ENCODE peak calls at places on chromosomes 16 and 17, in four cellular contexts. K, H, A and N are unnamed samples.
A peak's percentile ranks its signal among the peaks of the same experiment; 100 is the strongest.

GRCh38 chr17:36631022-36631421 is 29.6 kb downstream of the MRM1 start:
- DNase-seq in H (no peak), A (no peak), K (no peak), N (no peak)

GRCh38 chr16:49953090-49953489 is 71.9 kb upstream of the CNEP1R1 start:
- DNase-seq in H (no peak), K (no peak), A (no peak), N (no peak)

GRCh38 chr16:66382966-66383299 is 16.4 kb downstream of the CDH5 start:
- DNase-seq in K (no peak), H (no peak), A (no peak), N (no peak)

GRCh38 chr17:951388-952132 is 28.0 kb downstream of the NXN start:
- DNase-seq in H (no peak), K (no peak), A (peak; percentile 67), N (no peak)

GRCh38 chr17:6496116-6496481 is 51.8 kb downstream of the PIMREG start:
- DNase-seq in A (no peak), K (no peak), H (no peak), N (peak; percentile 90)

GRCh38 chr17:7561028-7561575 is 617 bp upstream of the SENP3 start:
- DNase-seq in H (peak; percentile 96), A (peak; percentile 81), K (peak; percentile 93), N (peak; percentile 92)

GRCh38 chr17:56653877-56654276 is 60.4 kb downstream of the NOG start:
- DNase-seq in A (peak; percentile 23), H (no peak), K (no peak), N (peak; percentile 52)

GRCh38 chr17:28227278-28228108 is 91.5 kb upstream of the TMEM97 start:
- DNase-seq in K (peak; percentile 56), H (peak; percentile 87), A (peak; percentile 92), N (no peak)

GRCh38 chr17:45775576-45776011 is 8.5 kb upstream of the CRHR1 start:
- DNase-seq in K (no peak), H (peak; percentile 86), A (no peak), N (peak; percentile 42)

GRCh38 chr17:45942284-45942683 is 47.9 kb downstream of the MAPT start:
- DNase-seq in K (peak; percentile 33), H (peak; percentile 36), A (no peak), N (peak; percentile 60)

GRCh38 chr17:66717680-66718079 is 117.2 kb upstream of the CACNG5 start:
- DNase-seq in A (no peak), K (no peak), H (no peak), N (peak; percentile 38)

GRCh38 chr17:17810374-17811248 is 26.2 kb downstream of the SREBF1 start:
- DNase-seq in K (peak; percentile 75), A (no peak), H (no peak), N (no peak)

GRCh38 chr17:54992797-54993639 is 24.5 kb downstream of the STXBP4 start:
- DNase-seq in A (peak; percentile 14), K (no peak), H (no peak), N (no peak)

GRCh38 chr16:68234188-68235104 is 1.5 kb downstream of the ESRP2 start:
- DNase-seq in H (peak; percentile 99), K (peak; percentile 48), A (no peak), N (no peak)

GRCh38 chr17:71055128-71055527 is 885.8 kb downstream of the KCNJ2 start:
- DNase-seq in H (no peak), A (no peak), K (no peak), N (no peak)

GRCh38 chr16:54066451-54067056 is 220.0 kb downstream of the IRX3 start:
- DNase-seq in H (no peak), A (no peak), K (no peak), N (no peak)

GRCh38 chr17:45225964-45226530 is 4.4 kb downstream of the FMNL1 start:
- DNase-seq in A (no peak), H (peak; percentile 80), K (no peak), N (no peak)

GRCh38 chr17:31690118-31690517 is 168.9 kb downstream of the COPRS start:
- DNase-seq in A (no peak), K (no peak), H (no peak), N (no peak)

GRCh38 chr16:78494105-78494504 is 394.7 kb downstream of the WWOX start:
- DNase-seq in A (no peak), H (no peak), K (no peak), N (no peak)

GRCh38 chr17:11506635-11507034 is 91.6 kb upstream of the DNAH9 start:
- DNase-seq in A (peak; percentile 83), H (no peak), K (no peak), N (no peak)

GRCh38 chr16:87375426-87376135 is 8.0 kb downstream of the FBXO31 start:
- DNase-seq in H (no peak), A (no peak), K (no peak), N (no peak)

DNA sequence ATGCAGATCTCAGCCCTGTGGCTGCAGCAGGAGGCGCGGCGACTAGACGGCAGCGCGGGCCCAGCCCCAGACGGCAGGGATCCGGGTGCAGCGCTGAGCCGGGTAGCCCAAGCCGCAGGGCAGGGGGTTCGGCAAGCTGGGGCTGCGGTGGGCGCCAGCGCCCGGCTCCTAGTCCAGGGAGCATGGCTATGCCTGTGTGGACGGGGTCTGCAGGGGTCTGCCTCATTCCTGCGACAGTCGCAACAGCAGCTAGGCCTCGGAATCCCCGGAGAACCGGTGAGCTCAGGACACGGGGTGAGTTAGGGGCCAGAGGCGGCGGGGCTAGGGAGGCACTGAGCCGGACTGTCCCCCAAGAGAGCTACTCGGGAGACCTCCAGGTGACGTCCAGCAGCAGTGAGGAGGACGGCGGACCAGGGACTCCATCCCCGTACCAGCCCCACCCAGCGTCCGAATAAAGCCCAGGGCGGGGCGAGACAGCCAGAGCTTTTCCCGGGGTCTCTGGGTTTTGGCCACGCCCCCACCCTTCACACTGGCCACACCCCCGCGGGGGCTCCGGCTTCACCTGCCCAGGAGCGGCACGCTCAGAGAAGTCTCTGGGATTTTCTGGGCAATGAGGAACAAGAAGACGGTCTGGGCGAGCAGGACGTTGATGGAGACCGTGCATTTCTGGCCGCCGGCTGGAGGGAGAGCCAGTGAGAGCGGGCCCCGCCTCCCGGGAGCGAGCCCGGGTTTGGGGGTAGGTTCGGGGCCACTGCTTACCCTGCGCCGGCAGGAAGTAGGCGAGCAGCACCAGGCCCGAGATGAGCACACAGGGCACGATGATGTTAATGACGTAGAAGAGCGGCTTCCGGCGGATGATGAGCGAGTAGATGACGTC is 1.1 kb downstream of the C17orf107 start:
- DNase-seq in A (no peak), H (peak; percentile 51), K (no peak), N (no peak)
- H3K4me3 ChIP-seq in A (peak overlapping the region; percentile 38), H (peak overlapping the region; percentile 55), K (peak overlapping the region; percentile 39), N (no peak overlapping the region)

GRCh38 chr17:80264793-80265075 is 4.1 kb downstream of the RNF213 start:
- DNase-seq in K (no peak), H (no peak), A (no peak), N (no peak)

GRCh38 chr17:80262775-80263244 is 2.2 kb downstream of the RNF213 start:
- DNase-seq in H (no peak), K (no peak), A (no peak), N (no peak)

GRCh38 chr17:80265205-80266068 is 4.8 kb downstream of the RNF213 start:
- DNase-seq in A (no peak), H (no peak), K (no peak), N (no peak)

GRCh38 chr17:80263253-80264047 is 2.8 kb downstream of the RNF213 start:
- DNase-seq in H (peak; percentile 93), A (no peak), K (peak; percentile 85), N (peak; percentile 66)

DNA sequence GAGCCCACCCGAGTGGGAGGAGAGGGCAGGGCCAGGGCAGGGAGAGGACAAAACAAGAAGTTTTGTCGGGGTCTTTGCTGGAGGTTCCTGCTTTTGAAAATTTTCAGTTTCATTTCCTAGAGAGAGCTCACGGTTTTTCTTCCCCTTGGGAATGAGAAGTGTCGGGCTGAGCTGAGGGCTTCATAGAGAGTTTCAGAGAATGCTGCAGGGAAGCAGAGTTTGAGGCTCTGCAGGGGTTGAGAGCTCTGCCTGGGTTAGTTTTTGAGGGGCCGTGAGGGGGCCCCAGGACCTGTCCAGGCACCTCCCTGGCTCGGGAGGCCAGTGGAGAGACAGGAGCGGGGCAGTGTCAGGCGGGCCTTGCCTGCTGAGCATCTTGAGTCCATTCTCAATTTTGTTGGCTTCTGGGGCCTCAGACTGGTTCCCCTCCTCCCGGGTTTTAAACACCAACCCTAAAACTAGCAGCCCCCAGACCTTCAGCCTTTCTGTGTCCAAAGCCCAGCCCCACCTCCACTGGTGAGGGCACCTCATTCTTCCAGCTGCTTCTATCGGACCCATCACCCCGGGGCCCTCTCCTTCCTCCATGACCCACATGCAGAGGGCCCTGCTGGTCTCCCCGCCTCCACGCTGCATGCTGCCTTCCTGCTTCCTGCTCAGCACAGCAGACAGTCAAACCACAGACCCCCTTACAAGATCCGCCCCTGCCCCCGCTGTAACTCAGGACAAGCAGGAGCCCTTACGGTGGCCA is 3.6 kb downstream of the RNF213 start:
- DNase-seq in A (no peak), K (no peak), H (peak; percentile 37), N (no peak)
- H3K4me3 ChIP-seq in A (peak overlapping the region; percentile 45), K (peak overlapping the region; percentile 32), H (peak overlapping the region; percentile 44), N (no peak overlapping the region)

DNA sequence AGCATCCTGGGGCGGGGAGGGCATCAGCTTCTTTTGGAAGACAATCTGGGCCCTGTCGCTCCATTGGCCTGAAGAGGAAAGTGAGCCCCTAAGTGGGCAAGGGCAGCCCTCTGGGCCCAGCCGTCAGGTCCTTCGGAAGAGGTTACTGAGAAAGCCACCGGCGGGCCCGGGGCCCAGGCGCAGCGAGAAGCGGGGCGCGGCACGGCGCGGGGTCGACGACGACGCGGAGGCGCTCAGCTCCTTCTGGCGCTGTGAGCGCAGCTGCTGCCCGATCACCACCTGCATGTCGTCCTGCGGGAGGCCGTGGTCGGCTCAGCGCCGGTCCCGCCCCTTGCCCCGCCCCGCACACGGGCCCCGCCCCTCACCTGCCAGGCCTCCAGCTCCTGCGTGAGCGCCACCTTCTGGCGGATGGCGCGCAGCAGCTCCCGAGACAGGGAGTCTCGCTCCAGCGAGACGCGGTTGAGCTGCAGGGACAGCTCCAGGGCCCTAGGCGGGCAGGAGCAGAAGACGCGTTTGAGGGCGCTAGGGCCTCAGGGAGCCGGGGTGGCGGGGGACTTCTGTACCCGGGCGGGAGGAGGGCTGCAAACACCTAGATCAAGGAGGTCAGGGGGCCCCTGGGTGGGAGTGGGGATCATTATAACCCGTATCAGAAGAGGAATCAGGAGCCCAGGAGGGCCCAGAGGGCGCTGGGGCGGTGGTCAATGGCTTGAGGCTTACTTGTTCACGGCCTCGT is 4.3 kb downstream of the THOC6 start:
- DNase-seq in A (peak; percentile 91), H (peak; percentile 94), K (peak; percentile 85), N (peak; percentile 93)
- H3K4me3 ChIP-seq in A (peak overlapping the region; percentile 21), H (peak overlapping the region; percentile 16), K (no peak overlapping the region), N (peak overlapping the region; percentile 19)

DNA sequence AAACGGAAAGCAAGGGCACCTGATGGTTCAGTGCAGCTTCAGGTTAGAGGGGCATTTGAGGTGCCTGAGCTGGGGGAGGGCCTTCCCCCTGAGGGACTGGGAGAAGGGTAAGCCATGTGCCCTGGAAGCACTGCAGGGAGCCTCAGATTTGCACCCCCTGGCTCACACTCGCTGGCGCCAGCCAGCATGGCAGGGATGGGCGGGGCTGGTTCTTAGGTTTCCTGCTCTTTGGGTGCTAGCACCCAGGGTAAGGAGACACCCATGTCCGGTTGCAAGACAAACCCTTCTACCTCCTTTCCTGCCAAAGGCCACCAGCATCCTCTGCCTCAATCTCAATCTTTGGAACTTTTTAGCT is 2.3 kb upstream of the LIMD2 start:
- DNase-seq in H (peak; percentile 32), K (no peak), A (no peak), N (no peak)
- H3K4me3 ChIP-seq in H (no peak overlapping the region), K (no peak overlapping the region), A (no peak overlapping the region), N (no peak overlapping the region)